ENCODE peak calls at places on chromosomes 2 and 18, in eight cellular contexts. I is pancreas, S is GM12865, B is esophagus squamous epithelium, Y is fibroblast of pulmonary artery, F is uterus, O is GM10248, Z is H9. K is an unnamed sample.

GRCh38 chr2:3105814-3106569 is 271.6 kb downstream of the EIPR1 start:
- DNase-seq in I (no peak), S (no peak), B (no peak), Y (no peak), F (no peak), O (peak; percentile 6), Z (peak; percentile 44), K (no peak)

GRCh38 chr18:67682516-67682915 is 166.0 kb upstream of the DSEL start:
- DNase-seq in I (no peak), S (no peak), B (no peak), Y (no peak), F (no peak), O (no peak), Z (no peak), K (no peak)

GRCh38 chr2:161122772-161123530 is 37.3 kb upstream of the TANK start:
- DNase-seq in I (no peak), S (peak; percentile 67), B (no peak), Y (peak; percentile 92), F (peak; percentile 59), O (peak; percentile 20), Z (no peak), K (no peak)

GRCh38 chr18:1585881-1586488 is 681.3 kb downstream of the ADCYAP1 start:
- DNase-seq in I (no peak), S (peak; percentile 21), B (no peak), Y (peak; percentile 62), F (no peak), O (peak; percentile 6), Z (no peak), K (peak; percentile 8)

GRCh38 chr2:21041943-21042707 is 1.7 kb downstream of the APOB start:
- DNase-seq in I (no peak), S (no peak), B (no peak), Y (peak; percentile 13), F (no peak), O (no peak), Z (no peak), K (no peak)

GRCh38 chr2:40721595-40721994 is 269.7 kb upstream of the SLC8A1 start:
- DNase-seq in I (no peak), S (no peak), B (no peak), Y (no peak), F (no peak), O (no peak), Z (no peak), K (no peak)

GRCh38 chr2:126863336-126864015 is 35.2 kb upstream of the TEX51 start:
- DNase-seq in I (no peak), S (no peak), B (no peak), Y (no peak), F (no peak), O (no peak), Z (no peak), K (no peak)

GRCh38 chr2:37856101-37856751 is 68.9 kb upstream of the RMDN2 start:
- DNase-seq in I (no peak), S (no peak), B (no peak), Y (peak; percentile 14), F (no peak), O (no peak), Z (no peak), K (no peak)

DNA sequence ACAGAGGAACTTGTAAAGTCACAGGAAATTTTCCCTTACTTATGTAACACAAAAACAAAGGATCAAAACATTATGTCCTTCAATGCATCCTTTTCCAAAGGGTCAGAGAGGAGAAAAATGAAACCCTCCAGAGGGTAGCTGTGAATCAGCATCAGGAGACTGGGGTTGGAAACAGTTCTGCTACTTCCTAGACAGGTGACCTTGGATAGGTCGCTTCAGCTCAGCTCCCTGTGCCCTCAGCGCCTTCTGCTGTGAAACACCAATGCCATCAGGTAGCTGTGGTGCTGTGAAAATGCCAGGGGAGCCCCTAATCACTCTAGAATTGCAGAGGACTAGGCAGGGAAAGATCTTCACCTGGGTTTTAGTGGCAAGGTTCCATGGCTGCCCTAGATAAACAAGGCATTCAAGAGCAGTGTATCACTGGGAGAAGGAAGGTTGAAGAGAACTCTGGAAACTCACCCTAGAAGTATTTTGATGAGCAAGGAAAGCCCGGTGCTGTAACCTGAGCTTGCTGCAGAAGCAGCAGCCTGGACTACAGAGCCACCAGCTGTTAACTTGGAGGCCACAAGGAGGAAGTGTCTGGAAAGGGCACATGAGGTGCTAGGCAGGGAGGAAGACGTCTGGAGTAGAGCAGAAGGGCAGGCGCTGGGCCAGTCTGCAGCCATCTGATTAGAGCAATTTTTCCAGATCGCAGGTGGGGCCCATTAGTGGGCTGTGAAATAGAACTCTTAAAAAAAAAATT is 100.7 kb upstream of the MCFD2 start:
- DNase-seq in I (no peak), S (no peak), B (no peak), Y (peak; percentile 60), F (no peak), O (no peak), Z (peak; percentile 77), K (no peak)
- TF ChIP-seq CTCF in I (no peak), S (no peak), B (no peak), Y (peak; percentile 13), F (no peak), O (no peak), Z (peak; percentile 36), K (no peak)

GRCh38 chr2:167790189-167790588 is 457.2 kb downstream of the STK39 start:
- DNase-seq in I (no peak), S (no peak), B (no peak), Y (no peak), F (no peak), O (no peak), Z (no peak), K (no peak)

GRCh38 chr2:167793725-167794124 is 453.7 kb downstream of the STK39 start:
- DNase-seq in I (no peak), S (no peak), B (no peak), Y (no peak), F (no peak), O (no peak), Z (no peak), K (no peak)

GRCh38 chr2:167790781-167791450 is 456.5 kb downstream of the STK39 start:
- DNase-seq in I (no peak), S (no peak), B (no peak), Y (no peak), F (no peak), O (no peak), Z (no peak), K (no peak)

GRCh38 chr2:167792126-167792525 is 455.3 kb downstream of the STK39 start:
- DNase-seq in I (no peak), S (no peak), B (no peak), Y (no peak), F (no peak), O (no peak), Z (no peak), K (no peak)

DNA sequence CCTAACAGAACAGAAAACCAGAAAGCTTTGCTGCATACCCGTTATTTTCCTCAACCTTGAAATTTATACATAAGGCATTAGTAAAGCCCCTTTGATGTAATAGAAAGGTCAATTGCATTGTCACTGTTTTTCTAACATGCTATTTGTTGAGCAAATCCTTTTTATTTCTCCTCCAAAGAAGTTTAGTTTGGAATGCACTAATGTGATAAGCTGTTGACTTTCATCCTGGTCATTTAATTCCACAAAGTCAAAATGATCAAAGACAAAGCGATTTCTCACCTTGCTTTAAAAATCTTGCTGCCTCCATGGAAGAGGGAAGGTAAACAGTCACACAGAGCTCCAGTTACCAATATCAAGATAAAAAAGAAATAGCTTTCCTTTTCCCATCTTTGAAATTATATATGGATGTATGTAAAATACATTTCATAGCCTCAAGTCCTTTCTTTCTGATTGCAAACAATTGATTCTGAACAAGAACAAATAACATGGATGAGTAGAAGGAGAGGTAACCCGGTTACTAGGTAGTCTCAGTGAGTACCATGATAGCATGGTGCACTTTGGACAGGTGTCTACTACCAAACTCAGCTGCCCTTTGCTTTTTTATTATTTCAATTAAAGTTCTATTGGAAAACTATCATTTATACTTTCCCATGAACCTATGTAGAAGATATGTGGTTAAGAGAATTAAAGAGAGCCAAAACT is 452.7 kb downstream of the STK39 start:
- DNase-seq in I (no peak), S (no peak), B (no peak), Y (no peak), F (no peak), O (no peak), Z (no peak), K (no peak)
- TF ChIP-seq CTCF in I (no peak), S (no peak), B (no peak), Y (no peak), F (no peak), O (no peak), Z (no peak), K (no peak)

GRCh38 chr18:37277753-37278152 is 287.8 kb downstream of the CELF4 start:
- DNase-seq in I (no peak), S (no peak), B (no peak), Y (no peak), F (no peak), O (no peak), Z (no peak), K (no peak)

GRCh38 chr18:37284260-37284659 is 281.3 kb downstream of the CELF4 start:
- DNase-seq in I (no peak), S (no peak), B (no peak), Y (no peak), F (no peak), O (no peak), Z (no peak), K (no peak)

GRCh38 chr18:37280701-37281100 is 284.9 kb downstream of the CELF4 start:
- DNase-seq in I (no peak), S (no peak), B (no peak), Y (no peak), F (no peak), O (no peak), Z (no peak), K (no peak)

GRCh38 chr18:37286801-37287200 is 278.8 kb downstream of the CELF4 start:
- DNase-seq in I (no peak), S (no peak), B (no peak), Y (no peak), F (no peak), O (no peak), Z (no peak), K (no peak)

DNA sequence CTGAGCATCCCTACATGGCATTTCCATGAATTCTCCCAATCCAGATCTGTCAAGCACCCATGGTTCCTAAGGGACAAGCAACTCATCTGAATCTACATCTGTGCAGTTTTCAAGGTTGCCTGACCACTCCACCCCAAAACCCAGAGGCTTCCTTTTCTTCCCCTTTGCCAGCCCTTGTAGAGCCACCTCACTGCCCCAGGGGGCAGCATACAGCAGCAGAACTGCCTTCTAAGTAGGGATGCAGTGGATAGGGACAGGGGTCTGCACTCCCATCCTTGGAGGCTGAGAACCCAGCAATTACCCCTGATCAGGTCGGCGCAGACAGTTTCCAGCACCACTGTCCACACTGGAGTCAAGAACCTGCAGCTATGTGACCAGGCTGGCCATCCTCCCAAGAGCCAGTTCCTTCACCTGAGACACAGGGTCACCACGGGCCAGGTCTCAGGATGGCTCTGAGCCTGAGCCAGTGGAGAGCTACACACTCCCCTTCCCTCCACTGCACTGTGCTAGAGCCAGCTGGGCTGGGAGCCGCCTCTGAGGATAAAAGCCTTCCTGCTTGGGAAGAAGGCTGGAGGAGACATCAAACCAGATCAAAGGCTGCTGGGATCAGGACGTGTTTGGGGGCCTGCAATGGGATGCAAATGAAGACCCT is 283.1 kb downstream of the CELF4 start:
- DNase-seq in I (no peak), S (peak; percentile 4), B (no peak), Y (peak; percentile 4), F (no peak), O (no peak), Z (peak; percentile 48), K (no peak)
- TF ChIP-seq CTCF in I (no peak), S (peak; percentile 34), B (no peak), Y (peak; percentile 51), F (no peak), O (peak; percentile 25), Z (peak; percentile 77), K (peak; percentile 46)

GRCh38 chr2:167332358-167332757 is 444.1 kb downstream of the XIRP2 start:
- DNase-seq in I (no peak), S (no peak), B (no peak), Y (no peak), F (no peak), O (no peak), Z (no peak), K (no peak)

GRCh38 chr2:167333245-167333644 is 445.0 kb downstream of the XIRP2 start:
- DNase-seq in I (no peak), S (no peak), B (no peak), Y (no peak), F (no peak), O (no peak), Z (no peak), K (no peak)

GRCh38 chr2:167334343-167334742 is 446.1 kb downstream of the XIRP2 start:
- DNase-seq in I (no peak), S (no peak), B (no peak), Y (no peak), F (no peak), O (no peak), Z (no peak), K (no peak)

GRCh38 chr2:167335627-167336026 is 447.3 kb downstream of the XIRP2 start:
- DNase-seq in I (no peak), S (no peak), B (no peak), Y (peak; percentile 16), F (no peak), O (no peak), Z (no peak), K (no peak)

DNA sequence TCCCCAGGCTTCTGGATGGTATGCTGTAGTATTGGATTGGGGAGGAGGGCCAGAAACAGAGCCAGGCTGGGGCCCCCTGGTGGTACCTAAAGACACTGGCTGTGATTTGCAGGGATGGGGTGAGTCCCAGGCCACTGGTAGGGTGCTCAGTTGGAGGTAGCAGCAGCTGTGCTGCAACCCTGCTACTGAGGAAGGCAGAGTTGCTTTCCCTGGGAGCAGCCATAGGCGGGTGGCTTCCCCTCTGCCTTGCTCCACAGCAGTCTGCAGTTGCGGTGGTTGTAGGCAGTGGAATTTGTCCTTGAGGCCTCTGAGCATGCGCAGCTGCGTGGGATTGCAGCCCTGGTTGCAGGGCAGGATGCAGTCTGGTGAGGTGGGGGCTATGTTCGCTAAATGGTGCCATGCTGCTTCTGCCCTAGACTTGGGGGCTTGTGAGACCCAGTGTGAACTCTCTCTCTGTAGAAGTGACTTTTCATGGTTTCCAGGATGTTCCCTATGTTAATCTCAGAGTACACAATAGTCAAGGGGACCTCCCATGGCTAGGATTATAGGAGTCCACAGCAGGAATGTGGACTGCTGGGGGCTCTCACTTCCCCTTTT is 443.5 kb downstream of the XIRP2 start:
- DNase-seq in I (no peak), S (peak; percentile 20), B (no peak), Y (no peak), F (no peak), O (no peak), Z (peak; percentile 85), K (peak; percentile 4)
- TF ChIP-seq CTCF in I (no peak), S (peak; percentile 20), B (no peak), Y (no peak), F (no peak), O (no peak), Z (peak; percentile 76), K (peak; percentile 24)

K was measured in GM13977.